ENCODE peak calls at places on chromosomes 3 and 15, in ten cellular contexts. One of them, this sample, is unnamed.
A peak's percentile ranks its signal among the peaks of the same experiment; 100 is the strongest.

GRCh38 chr3:42101048-42101447 is 9.9 kb downstream of the TRAK1 start:
- DNase-seq in ELR: peak; percentile 62
- DNase-seq in mesothelial cell of epicardium: no peak
- DNase-seq in NCI-H1092 treated with DMSO at 0.1 percent for 48 hours: no peak
- DNase-seq in iPS-NIHi11: no peak
- DNase-seq in GDM1: no peak
- DNase-seq in GM19239: no peak
- DNase-seq in amniotic stem cell: no peak
- DNase-seq in fibroblast of mammary gland: peak; percentile 85
- DNase-seq in stimulated activated CD4-positive, alpha-beta T cell treated with anti-CD3 and anti-CD28 coated beads, Interleukin-15, amount 100 ng/mL, for 1 hour: no peak
- DNase-seq in this sample: no peak

GRCh38 chr3:65864357-65864904 is 174.3 kb downstream of the MAGI1 start:
- DNase-seq in mesothelial cell of epicardium: no peak
- DNase-seq in GDM1: no peak
- DNase-seq in NCI-H1092 treated with DMSO at 0.1 percent for 48 hours: no peak
- DNase-seq in iPS-NIHi11: no peak
- DNase-seq in stimulated activated CD4-positive, alpha-beta T cell treated with anti-CD3 and anti-CD28 coated beads, Interleukin-15, amount 100 ng/mL, for 1 hour: no peak
- DNase-seq in ELR: no peak
- DNase-seq in amniotic stem cell: no peak
- DNase-seq in fibroblast of mammary gland: no peak
- DNase-seq in GM19239: no peak
- DNase-seq in this sample: no peak

GRCh38 chr3:184832044-184832443 is 20.1 kb downstream of the VPS8 start:
- DNase-seq in NCI-H1092 treated with DMSO at 0.1 percent for 48 hours: no peak
- DNase-seq in amniotic stem cell: no peak
- DNase-seq in ELR: no peak
- DNase-seq in GM19239: no peak
- DNase-seq in mesothelial cell of epicardium: no peak
- DNase-seq in GDM1: no peak
- DNase-seq in stimulated activated CD4-positive, alpha-beta T cell treated with anti-CD3 and anti-CD28 coated beads, Interleukin-15, amount 100 ng/mL, for 1 hour: no peak
- DNase-seq in iPS-NIHi11: no peak
- DNase-seq in fibroblast of mammary gland: no peak
- DNase-seq in this sample: no peak

GRCh38 chr15:33022629-33023028 is 171.9 kb downstream of the FMN1 start:
- DNase-seq in iPS-NIHi11: peak; percentile 65
- DNase-seq in fibroblast of mammary gland: peak; percentile 65
- DNase-seq in mesothelial cell of epicardium: no peak
- DNase-seq in stimulated activated CD4-positive, alpha-beta T cell treated with anti-CD3 and anti-CD28 coated beads, Interleukin-15, amount 100 ng/mL, for 1 hour: no peak
- DNase-seq in ELR: peak; percentile 64
- DNase-seq in NCI-H1092 treated with DMSO at 0.1 percent for 48 hours: peak; percentile 6
- DNase-seq in GDM1: peak; percentile 45
- DNase-seq in amniotic stem cell: no peak
- DNase-seq in GM19239: no peak
- DNase-seq in this sample: no peak

GRCh38 chr3:177193706-177194268 is 3.5 kb downstream of the TBL1XR1 start:
- DNase-seq in NCI-H1092 treated with DMSO at 0.1 percent for 48 hours: no peak
- DNase-seq in GM19239: no peak
- DNase-seq in iPS-NIHi11: no peak
- DNase-seq in GDM1: no peak
- DNase-seq in amniotic stem cell: no peak
- DNase-seq in mesothelial cell of epicardium: no peak
- DNase-seq in ELR: no peak
- DNase-seq in fibroblast of mammary gland: no peak
- DNase-seq in stimulated activated CD4-positive, alpha-beta T cell treated with anti-CD3 and anti-CD28 coated beads, Interleukin-15, amount 100 ng/mL, for 1 hour: no peak
- DNase-seq in this sample: no peak

GRCh38 chr3:140898340-140899180 is 43.1 kb upstream of the SLC25A36 start:
- DNase-seq in ELR: peak; percentile 75
- DNase-seq in NCI-H1092 treated with DMSO at 0.1 percent for 48 hours: peak; percentile 64
- DNase-seq in mesothelial cell of epicardium: no peak
- DNase-seq in fibroblast of mammary gland: peak; percentile 90
- DNase-seq in GDM1: peak; percentile 31
- DNase-seq in stimulated activated CD4-positive, alpha-beta T cell treated with anti-CD3 and anti-CD28 coated beads, Interleukin-15, amount 100 ng/mL, for 1 hour: no peak
- DNase-seq in iPS-NIHi11: peak; percentile 55
- DNase-seq in GM19239: no peak
- DNase-seq in amniotic stem cell: peak; percentile 48
- DNase-seq in this sample: peak; percentile 73

GRCh38 chr3:130088061-130088460 is 6.4 kb downstream of the ALG1L2 start:
- DNase-seq in GM19239: no peak
- DNase-seq in NCI-H1092 treated with DMSO at 0.1 percent for 48 hours: no peak
- DNase-seq in amniotic stem cell: no peak
- DNase-seq in ELR: no peak
- DNase-seq in GDM1: no peak
- DNase-seq in mesothelial cell of epicardium: no peak
- DNase-seq in stimulated activated CD4-positive, alpha-beta T cell treated with anti-CD3 and anti-CD28 coated beads, Interleukin-15, amount 100 ng/mL, for 1 hour: no peak
- DNase-seq in fibroblast of mammary gland: no peak
- DNase-seq in iPS-NIHi11: no peak
- DNase-seq in this sample: no peak

GRCh38 chr15:61116830-61117229 is 112.3 kb downstream of the RORA start:
- DNase-seq in fibroblast of mammary gland: no peak
- DNase-seq in stimulated activated CD4-positive, alpha-beta T cell treated with anti-CD3 and anti-CD28 coated beads, Interleukin-15, amount 100 ng/mL, for 1 hour: no peak
- DNase-seq in GDM1: no peak
- DNase-seq in amniotic stem cell: no peak
- DNase-seq in ELR: no peak
- DNase-seq in iPS-NIHi11: no peak
- DNase-seq in GM19239: no peak
- DNase-seq in NCI-H1092 treated with DMSO at 0.1 percent for 48 hours: peak; percentile 40
- DNase-seq in mesothelial cell of epicardium: no peak
- DNase-seq in this sample: no peak

GRCh38 chr3:8492744-8493511 is 8.7 kb upstream of the LMCD1 start:
- DNase-seq in stimulated activated CD4-positive, alpha-beta T cell treated with anti-CD3 and anti-CD28 coated beads, Interleukin-15, amount 100 ng/mL, for 1 hour: no peak
- DNase-seq in ELR: peak; percentile 58
- DNase-seq in amniotic stem cell: no peak
- DNase-seq in GDM1: no peak
- DNase-seq in GM19239: no peak
- DNase-seq in NCI-H1092 treated with DMSO at 0.1 percent for 48 hours: no peak
- DNase-seq in iPS-NIHi11: no peak
- DNase-seq in mesothelial cell of epicardium: no peak
- DNase-seq in fibroblast of mammary gland: peak; percentile 55
- DNase-seq in this sample: peak; percentile 67

GRCh38 chr3:324423-324822 is 127.9 kb downstream of the CHL1 start:
- DNase-seq in ELR: no peak
- DNase-seq in stimulated activated CD4-positive, alpha-beta T cell treated with anti-CD3 and anti-CD28 coated beads, Interleukin-15, amount 100 ng/mL, for 1 hour: no peak
- DNase-seq in GDM1: no peak
- DNase-seq in fibroblast of mammary gland: no peak
- DNase-seq in NCI-H1092 treated with DMSO at 0.1 percent for 48 hours: no peak
- DNase-seq in mesothelial cell of epicardium: no peak
- DNase-seq in GM19239: no peak
- DNase-seq in iPS-NIHi11: no peak
- DNase-seq in amniotic stem cell: no peak
- DNase-seq in this sample: no peak

GRCh38 chr3:189513281-189514151 is 117.7 kb upstream of the TP63 start:
- DNase-seq in NCI-H1092 treated with DMSO at 0.1 percent for 48 hours: no peak
- DNase-seq in GM19239: no peak
- DNase-seq in stimulated activated CD4-positive, alpha-beta T cell treated with anti-CD3 and anti-CD28 coated beads, Interleukin-15, amount 100 ng/mL, for 1 hour: no peak
- DNase-seq in amniotic stem cell: no peak
- DNase-seq in GDM1: no peak
- DNase-seq in iPS-NIHi11: peak; percentile 27
- DNase-seq in ELR: no peak
- DNase-seq in fibroblast of mammary gland: no peak
- DNase-seq in mesothelial cell of epicardium: no peak
- DNase-seq in this sample: no peak

GRCh38 chr3:114770874-114771273 is 376.2 kb downstream of the ZBTB20 start:
- DNase-seq in mesothelial cell of epicardium: no peak
- DNase-seq in ELR: peak; percentile 56
- DNase-seq in GM19239: no peak
- DNase-seq in iPS-NIHi11: no peak
- DNase-seq in fibroblast of mammary gland: peak; percentile 70
- DNase-seq in NCI-H1092 treated with DMSO at 0.1 percent for 48 hours: no peak
- DNase-seq in amniotic stem cell: no peak
- DNase-seq in GDM1: no peak
- DNase-seq in stimulated activated CD4-positive, alpha-beta T cell treated with anti-CD3 and anti-CD28 coated beads, Interleukin-15, amount 100 ng/mL, for 1 hour: no peak
- DNase-seq in this sample: no peak

GRCh38 chr3:16568532-16568931 is 36.7 kb downstream of the DAZL start:
- DNase-seq in iPS-NIHi11: no peak
- DNase-seq in fibroblast of mammary gland: no peak
- DNase-seq in GM19239: no peak
- DNase-seq in ELR: no peak
- DNase-seq in amniotic stem cell: no peak
- DNase-seq in GDM1: no peak
- DNase-seq in NCI-H1092 treated with DMSO at 0.1 percent for 48 hours: no peak
- DNase-seq in mesothelial cell of epicardium: no peak
- DNase-seq in stimulated activated CD4-positive, alpha-beta T cell treated with anti-CD3 and anti-CD28 coated beads, Interleukin-15, amount 100 ng/mL, for 1 hour: no peak
- DNase-seq in this sample: no peak

GRCh38 chr3:179309225-179310109 is 13.4 kb upstream of the ZNF639 start:
- DNase-seq in amniotic stem cell: no peak
- DNase-seq in GM19239: no peak
- DNase-seq in iPS-NIHi11: no peak
- DNase-seq in ELR: no peak
- DNase-seq in fibroblast of mammary gland: no peak
- DNase-seq in GDM1: no peak
- DNase-seq in mesothelial cell of epicardium: no peak
- DNase-seq in NCI-H1092 treated with DMSO at 0.1 percent for 48 hours: no peak
- DNase-seq in stimulated activated CD4-positive, alpha-beta T cell treated with anti-CD3 and anti-CD28 coated beads, Interleukin-15, amount 100 ng/mL, for 1 hour: no peak
- DNase-seq in this sample: no peak

GRCh38 chr3:54783611-54784010 is 144.2 kb downstream of the LRTM1 start:
- DNase-seq in ELR: peak; percentile 8
- DNase-seq in mesothelial cell of epicardium: no peak
- DNase-seq in GDM1: no peak
- DNase-seq in GM19239: no peak
- DNase-seq in fibroblast of mammary gland: no peak
- DNase-seq in NCI-H1092 treated with DMSO at 0.1 percent for 48 hours: no peak
- DNase-seq in stimulated activated CD4-positive, alpha-beta T cell treated with anti-CD3 and anti-CD28 coated beads, Interleukin-15, amount 100 ng/mL, for 1 hour: no peak
- DNase-seq in amniotic stem cell: no peak
- DNase-seq in iPS-NIHi11: no peak
- DNase-seq in this sample: no peak

GRCh38 chr15:71790081-71790480 is 20.3 kb upstream of the NR2E3 start:
- DNase-seq in ELR: peak; percentile 86
- DNase-seq in stimulated activated CD4-positive, alpha-beta T cell treated with anti-CD3 and anti-CD28 coated beads, Interleukin-15, amount 100 ng/mL, for 1 hour: no peak
- DNase-seq in GDM1: no peak
- DNase-seq in iPS-NIHi11: no peak
- DNase-seq in GM19239: no peak
- DNase-seq in mesothelial cell of epicardium: no peak
- DNase-seq in fibroblast of mammary gland: no peak
- DNase-seq in amniotic stem cell: no peak
- DNase-seq in NCI-H1092 treated with DMSO at 0.1 percent for 48 hours: no peak
- DNase-seq in this sample: no peak

GRCh38 chr3:196108075-196108743 is 26.3 kb upstream of the TFRC start:
- DNase-seq in mesothelial cell of epicardium: no peak
- DNase-seq in ELR: no peak
- DNase-seq in fibroblast of mammary gland: no peak
- DNase-seq in amniotic stem cell: no peak
- DNase-seq in iPS-NIHi11: peak; percentile 77
- DNase-seq in GDM1: no peak
- DNase-seq in stimulated activated CD4-positive, alpha-beta T cell treated with anti-CD3 and anti-CD28 coated beads, Interleukin-15, amount 100 ng/mL, for 1 hour: no peak
- DNase-seq in GM19239: no peak
- DNase-seq in NCI-H1092 treated with DMSO at 0.1 percent for 48 hours: no peak
- DNase-seq in this sample: no peak

GRCh38 chr3:194749631-194750271 is 64.1 kb downstream of the FAM43A start:
- DNase-seq in amniotic stem cell: no peak
- DNase-seq in fibroblast of mammary gland: no peak
- DNase-seq in stimulated activated CD4-positive, alpha-beta T cell treated with anti-CD3 and anti-CD28 coated beads, Interleukin-15, amount 100 ng/mL, for 1 hour: no peak
- DNase-seq in GM19239: no peak
- DNase-seq in iPS-NIHi11: peak; percentile 26
- DNase-seq in ELR: no peak
- DNase-seq in NCI-H1092 treated with DMSO at 0.1 percent for 48 hours: no peak
- DNase-seq in mesothelial cell of epicardium: no peak
- DNase-seq in GDM1: no peak
- DNase-seq in this sample: no peak

GRCh38 chr3:147369671-147370123 is 36.6 kb downstream of the ZIC4 start:
- DNase-seq in GM19239: no peak
- DNase-seq in fibroblast of mammary gland: no peak
- DNase-seq in stimulated activated CD4-positive, alpha-beta T cell treated with anti-CD3 and anti-CD28 coated beads, Interleukin-15, amount 100 ng/mL, for 1 hour: no peak
- DNase-seq in mesothelial cell of epicardium: no peak
- DNase-seq in GDM1: no peak
- DNase-seq in amniotic stem cell: no peak
- DNase-seq in NCI-H1092 treated with DMSO at 0.1 percent for 48 hours: no peak
- DNase-seq in iPS-NIHi11: no peak
- DNase-seq in ELR: no peak
- DNase-seq in this sample: no peak

GRCh38 chr15:59315914-59316428 is 56.7 kb downstream of the MYO1E start:
- DNase-seq in GDM1: no peak
- DNase-seq in GM19239: no peak
- DNase-seq in amniotic stem cell: no peak
- DNase-seq in NCI-H1092 treated with DMSO at 0.1 percent for 48 hours: peak; percentile 83
- DNase-seq in stimulated activated CD4-positive, alpha-beta T cell treated with anti-CD3 and anti-CD28 coated beads, Interleukin-15, amount 100 ng/mL, for 1 hour: no peak
- DNase-seq in ELR: peak; percentile 21
- DNase-seq in mesothelial cell of epicardium: no peak
- DNase-seq in iPS-NIHi11: no peak
- DNase-seq in fibroblast of mammary gland: peak; percentile 56
- DNase-seq in this sample: no peak

GRCh38 chr3:141231923-141232861 is 567 bp downstream of the PXYLP1 start:
- DNase-seq in fibroblast of mammary gland: no peak
- DNase-seq in stimulated activated CD4-positive, alpha-beta T cell treated with anti-CD3 and anti-CD28 coated beads, Interleukin-15, amount 100 ng/mL, for 1 hour: no peak
- DNase-seq in ELR: peak; percentile 19
- DNase-seq in amniotic stem cell: no peak
- DNase-seq in GM19239: no peak
- DNase-seq in iPS-NIHi11: peak; percentile 63
- DNase-seq in GDM1: no peak
- DNase-seq in mesothelial cell of epicardium: peak; percentile 39
- DNase-seq in NCI-H1092 treated with DMSO at 0.1 percent for 48 hours: peak; percentile 71
- DNase-seq in this sample: peak; percentile 24

GRCh38 chr3:143608966-143609365 is 239.3 kb downstream of the SLC9A9 start:
- DNase-seq in amniotic stem cell: no peak
- DNase-seq in mesothelial cell of epicardium: no peak
- DNase-seq in iPS-NIHi11: no peak
- DNase-seq in GDM1: no peak
- DNase-seq in ELR: no peak
- DNase-seq in stimulated activated CD4-positive, alpha-beta T cell treated with anti-CD3 and anti-CD28 coated beads, Interleukin-15, amount 100 ng/mL, for 1 hour: no peak
- DNase-seq in fibroblast of mammary gland: peak; percentile 97
- DNase-seq in NCI-H1092 treated with DMSO at 0.1 percent for 48 hours: no peak
- DNase-seq in GM19239: no peak
- DNase-seq in this sample: no peak

GRCh38 chr3:48584836-48585235 is 10.3 kb downstream of the COL7A1 start:
- DNase-seq in GDM1: no peak
- DNase-seq in iPS-NIHi11: no peak
- DNase-seq in mesothelial cell of epicardium: no peak
- DNase-seq in GM19239: no peak
- DNase-seq in ELR: no peak
- DNase-seq in amniotic stem cell: no peak
- DNase-seq in stimulated activated CD4-positive, alpha-beta T cell treated with anti-CD3 and anti-CD28 coated beads, Interleukin-15, amount 100 ng/mL, for 1 hour: no peak
- DNase-seq in fibroblast of mammary gland: no peak
- DNase-seq in NCI-H1092 treated with DMSO at 0.1 percent for 48 hours: no peak
- DNase-seq in this sample: no peak

GRCh38 chr3:186093271-186093900 is 15.5 kb downstream of the ETV5 start:
- DNase-seq in NCI-H1092 treated with DMSO at 0.1 percent for 48 hours: no peak
- DNase-seq in iPS-NIHi11: no peak
- DNase-seq in stimulated activated CD4-positive, alpha-beta T cell treated with anti-CD3 and anti-CD28 coated beads, Interleukin-15, amount 100 ng/mL, for 1 hour: no peak
- DNase-seq in amniotic stem cell: no peak
- DNase-seq in mesothelial cell of epicardium: no peak
- DNase-seq in ELR: no peak
- DNase-seq in GM19239: no peak
- DNase-seq in GDM1: no peak
- DNase-seq in fibroblast of mammary gland: no peak
- DNase-seq in this sample: no peak

GRCh38 chr3:134445095-134445494 is 40.7 kb downstream of the ANAPC13 start:
- DNase-seq in stimulated activated CD4-positive, alpha-beta T cell treated with anti-CD3 and anti-CD28 coated beads, Interleukin-15, amount 100 ng/mL, for 1 hour: no peak
- DNase-seq in amniotic stem cell: no peak
- DNase-seq in mesothelial cell of epicardium: no peak
- DNase-seq in ELR: no peak
- DNase-seq in GM19239: no peak
- DNase-seq in NCI-H1092 treated with DMSO at 0.1 percent for 48 hours: no peak
- DNase-seq in iPS-NIHi11: no peak
- DNase-seq in GDM1: no peak
- DNase-seq in fibroblast of mammary gland: no peak
- DNase-seq in this sample: no peak

GRCh38 chr3:46857485-46858341 is 5.5 kb downstream of the MYL3 start:
- DNase-seq in mesothelial cell of epicardium: peak; percentile 6
- DNase-seq in GM19239: no peak
- DNase-seq in amniotic stem cell: no peak
- DNase-seq in fibroblast of mammary gland: no peak
- DNase-seq in ELR: no peak
- DNase-seq in stimulated activated CD4-positive, alpha-beta T cell treated with anti-CD3 and anti-CD28 coated beads, Interleukin-15, amount 100 ng/mL, for 1 hour: no peak
- DNase-seq in iPS-NIHi11: no peak
- DNase-seq in NCI-H1092 treated with DMSO at 0.1 percent for 48 hours: no peak
- DNase-seq in GDM1: no peak
- DNase-seq in this sample: no peak

GRCh38 chr3:11610044-11610671 is 33.6 kb downstream of the VGLL4 start:
- DNase-seq in GM19239: no peak
- DNase-seq in iPS-NIHi11: no peak
- DNase-seq in fibroblast of mammary gland: peak; percentile 79
- DNase-seq in amniotic stem cell: no peak
- DNase-seq in mesothelial cell of epicardium: no peak
- DNase-seq in ELR: no peak
- DNase-seq in GDM1: no peak
- DNase-seq in NCI-H1092 treated with DMSO at 0.1 percent for 48 hours: no peak
- DNase-seq in stimulated activated CD4-positive, alpha-beta T cell treated with anti-CD3 and anti-CD28 coated beads, Interleukin-15, amount 100 ng/mL, for 1 hour: no peak
- DNase-seq in this sample: no peak

GRCh38 chr15:94305133-94305532 is 73.8 kb downstream of the MCTP2 start:
- DNase-seq in mesothelial cell of epicardium: no peak
- DNase-seq in iPS-NIHi11: no peak
- DNase-seq in ELR: no peak
- DNase-seq in GM19239: no peak
- DNase-seq in amniotic stem cell: no peak
- DNase-seq in NCI-H1092 treated with DMSO at 0.1 percent for 48 hours: no peak
- DNase-seq in fibroblast of mammary gland: no peak
- DNase-seq in stimulated activated CD4-positive, alpha-beta T cell treated with anti-CD3 and anti-CD28 coated beads, Interleukin-15, amount 100 ng/mL, for 1 hour: no peak
- DNase-seq in GDM1: no peak
- DNase-seq in this sample: no peak